ENCODE peak calls at places on chromosomes 1 and 21, in nine cellular contexts. Z is activated B cell treated with CpG ODN at 0.5 μM for 24 hours, F is AG04450, H is uterus, G is GM23338, A is H9, T is IMR-90, L is brain microvascular endothelial cell, B is fibroblast of pulmonary artery. R is an unnamed sample.

GRCh38 chr21:29888437-29888836 is 51.4 kb downstream of the GRIK1 start:
- DNase-seq in Z (no peak), F (no peak), H (no peak), G (no peak), A (no peak), T (no peak), L (no peak), B (no peak), R (no peak)

GRCh38 chr1:120179420-120180348 is 3.4 kb upstream of the SEC22B start:
- DNase-seq in Z (peak; percentile 14), F (peak; percentile 61), H (peak; percentile 43), G (peak; percentile 41), A (peak; percentile 38), T (peak; percentile 90), L (peak; percentile 82), B (peak; percentile 84), R (peak; percentile 68)

GRCh38 chr1:181789395-181789794 is 272.1 kb downstream of the ZNF648 start:
- DNase-seq in Z (no peak), F (no peak), H (no peak), G (no peak), A (no peak), T (no peak), L (no peak), B (no peak), R (no peak)

GRCh38 chr1:155126494-155127104 is 1.1 kb upstream of the EFNA1 start:
- DNase-seq in Z (no peak), F (no peak), H (no peak), G (peak; percentile 83), A (peak; percentile 49), T (peak; percentile 27), L (peak; percentile 38), B (no peak), R (no peak)

GRCh38 chr1:190179817-190180216 is 297.8 kb downstream of the BRINP3 start:
- DNase-seq in Z (no peak), F (peak; percentile 7), H (no peak), G (no peak), A (no peak), T (peak; percentile 75), L (no peak), B (peak; percentile 58), R (no peak)

GRCh38 chr1:227429447-227430359 is 111.4 kb upstream of the CDC42BPA start:
- DNase-seq in Z (no peak), F (no peak), H (no peak), G (no peak), A (no peak), T (peak; percentile 61), L (peak; percentile 47), B (peak; percentile 75), R (no peak)

GRCh38 chr1:22755641-22756040 is 45.0 kb downstream of the EPHB2 start:
- DNase-seq in Z (no peak), F (no peak), H (no peak), G (no peak), A (no peak), T (peak; percentile 31), L (no peak), B (peak; percentile 26), R (no peak)

GRCh38 chr1:108962681-108963051 is 618 bp downstream of the CLCC1 start:
- DNase-seq in Z (peak; percentile 19), F (no peak), H (peak; percentile 28), G (peak; percentile 44), A (peak; percentile 46), T (peak; percentile 6), L (no peak), B (peak; percentile 13), R (no peak)

GRCh38 chr1:205774277-205775014 is 836 bp downstream of the RAB29 start:
- DNase-seq in Z (peak; percentile 36), F (no peak), H (no peak), G (peak; percentile 65), A (peak; percentile 73), T (no peak), L (no peak), B (peak; percentile 24), R (no peak)

GRCh38 chr1:147243228-147243685 is 773 bp downstream of the CHD1L start:
- DNase-seq in Z (no peak), F (no peak), H (no peak), G (peak; percentile 68), A (no peak), T (peak; percentile 86), L (no peak), B (no peak), R (no peak)

GRCh38 chr1:92708368-92708950 is 76.4 kb downstream of the EVI5 start:
- DNase-seq in Z (no peak), F (no peak), H (no peak), G (no peak), A (no peak), T (peak; percentile 21), L (no peak), B (peak; percentile 53), R (no peak)

GRCh38 chr1:16101618-16102017 is 28.2 kb upstream of the FAM131C start:
- DNase-seq in Z (no peak), F (no peak), H (no peak), G (no peak), A (no peak), T (no peak), L (no peak), B (peak; percentile 65), R (no peak)

GRCh38 chr1:166858726-166859419 is 17.2 kb downstream of the TADA1 start:
- DNase-seq in Z (no peak), F (no peak), H (no peak), G (no peak), A (no peak), T (no peak), L (no peak), B (no peak), R (no peak)

GRCh38 chr1:42005530-42005929 is 86.8 kb upstream of the HIVEP3 start:
- DNase-seq in Z (no peak), F (no peak), H (no peak), G (no peak), A (no peak), T (no peak), L (no peak), B (no peak), R (no peak)

GRCh38 chr21:14046401-14046800 is 164.4 kb downstream of the LIPI start:
- DNase-seq in Z (no peak), F (no peak), H (no peak), G (no peak), A (no peak), T (peak; percentile 17), L (no peak), B (no peak), R (no peak)

GRCh38 chr1:9691108-9691445 is 39.5 kb downstream of the PIK3CD start:
- DNase-seq in Z (no peak), F (no peak), H (no peak), G (no peak), A (no peak), T (peak; percentile 41), L (peak; percentile 47), B (no peak), R (no peak)

GRCh38 chr1:40313329-40313957 is 3.6 kb downstream of the COL9A2 start:
- DNase-seq in Z (peak; percentile 66), F (no peak), H (no peak), G (no peak), A (no peak), T (no peak), L (no peak), B (no peak), R (no peak)

GRCh38 chr1:180372728-180373127 is 129.6 kb downstream of the ACBD6 start:
- DNase-seq in Z (no peak), F (no peak), H (no peak), G (no peak), A (no peak), T (no peak), L (no peak), B (no peak), R (no peak)
- TF ChIP-seq CTCF in Z (no peak), F (no peak), H (no peak), G (no peak), A (no peak), T (no peak), L (no peak), B (no peak), R (no peak)

GRCh38 chr1:94095744-94096469 is 25.0 kb downstream of the ABCA4 start:
- DNase-seq in Z (no peak), F (no peak), H (peak; percentile 65), G (no peak), A (no peak), T (peak; percentile 68), L (peak; percentile 79), B (peak; percentile 46), R (no peak)

GRCh38 chr1:94099303-94099702 is 21.6 kb downstream of the ABCA4 start:
- DNase-seq in Z (no peak), F (no peak), H (no peak), G (no peak), A (no peak), T (no peak), L (no peak), B (no peak), R (no peak)

GRCh38 chr1:94098585-94099111 is 22.3 kb downstream of the ABCA4 start:
- DNase-seq in Z (no peak), F (no peak), H (no peak), G (no peak), A (no peak), T (no peak), L (no peak), B (no peak), R (no peak)

GRCh38 chr1:94095112-94095637 is 25.8 kb downstream of the ABCA4 start:
- DNase-seq in Z (no peak), F (peak; percentile 81), H (peak; percentile 83), G (no peak), A (no peak), T (peak; percentile 95), L (peak; percentile 99), B (peak; percentile 95), R (no peak)

GRCh38 chr1:94096797-94097549 is 24.0 kb downstream of the ABCA4 start:
- DNase-seq in Z (no peak), F (peak; percentile 13), H (peak; percentile 58), G (no peak), A (no peak), T (peak; percentile 71), L (no peak), B (no peak), R (no peak)
- TF ChIP-seq CTCF in Z (no peak), F (no peak), H (no peak), G (no peak), A (no peak), T (no peak), L (no peak), B (no peak), R (no peak)

DNA sequence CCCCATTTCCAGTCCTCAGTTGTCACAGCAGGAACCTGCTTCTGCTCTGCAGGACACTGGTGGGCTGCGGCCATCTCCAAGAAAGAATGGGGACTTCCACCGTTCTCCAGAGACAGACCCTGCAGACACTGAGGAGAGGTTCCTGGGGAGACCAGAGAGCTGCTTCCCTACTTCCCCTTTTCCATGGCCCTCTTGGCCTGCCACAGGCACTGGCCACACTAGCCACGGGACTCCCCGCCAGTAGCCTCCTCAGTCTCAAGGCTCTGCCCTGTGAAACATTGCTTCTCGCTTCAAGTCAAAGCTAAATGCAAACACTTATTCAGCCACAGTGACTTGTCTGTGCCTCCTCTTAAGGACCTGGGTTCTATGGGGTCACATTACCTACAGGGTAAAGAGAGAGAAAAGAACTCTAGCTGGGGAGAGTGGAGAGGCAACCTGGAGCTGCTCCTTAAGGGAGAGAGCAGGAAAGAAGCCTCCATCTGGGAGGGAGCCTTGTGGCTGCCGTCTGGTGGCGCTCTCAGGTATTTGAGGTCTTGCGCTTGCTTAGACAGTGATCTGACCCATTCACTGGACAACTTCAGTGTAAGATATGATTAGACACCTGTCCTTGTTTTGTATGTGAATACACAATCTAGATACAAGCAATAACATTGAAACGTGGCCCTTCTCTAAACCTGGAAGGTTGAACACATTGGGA is 5.4 kb upstream of the SLAMF8 start:
- DNase-seq in Z (no peak), F (peak; percentile 7), H (no peak), G (peak; percentile 80), A (peak; percentile 56), T (peak; percentile 47), L (no peak), B (no peak), R (no peak)
- TF ChIP-seq CTCF in Z (no peak), F (peak; percentile 71), H (no peak), G (peak; percentile 76), A (peak; percentile 52), T (peak; percentile 61), L (no peak), B (no peak), R (no peak)

GRCh38 chr1:159421821-159422220 is 10.2 kb upstream of the OR10J4 start:
- DNase-seq in Z (no peak), F (no peak), H (no peak), G (peak; percentile 67), A (peak; percentile 60), T (no peak), L (no peak), B (no peak), R (no peak)
- TF ChIP-seq CTCF in Z (no peak), F (no peak), H (no peak), G (peak; percentile 81), A (no peak), T (peak; percentile 4), L (peak; percentile 48), B (peak; percentile 5), R (peak; percentile 14)

R was measured in type B pancreatic cell.